ENCODE peak calls at places on chromosome 18, in six cellular contexts. One of them, this sample, is unnamed.

GRCh38 chr18:887716-888115 is 17.0 kb upstream of the ADCYAP1 start:
- DNase-seq in bronchial epithelial cell: peak
- DNase-seq in colonic mucosa: no peak
- DNase-seq in nephron progenitor cell: no peak
- DNase-seq in IMR-90: no peak
- DNase-seq in osteoblast: no peak
- DNase-seq in this sample: no peak

GRCh38 chr18:50678651-50679415 is 118.9 kb downstream of the MAPK4 start:
- DNase-seq in IMR-90: no peak
- DNase-seq in osteoblast: no peak
- DNase-seq in bronchial epithelial cell: no peak
- DNase-seq in nephron progenitor cell: no peak
- DNase-seq in colonic mucosa: no peak
- DNase-seq in this sample: no peak

GRCh38 chr18:41647914-41648313 is 307.1 kb upstream of the PIK3C3 start:
- DNase-seq in nephron progenitor cell: no peak
- DNase-seq in osteoblast: no peak
- DNase-seq in IMR-90: no peak
- DNase-seq in colonic mucosa: no peak
- DNase-seq in bronchial epithelial cell: peak
- DNase-seq in this sample: no peak

GRCh38 chr18:44325903-44326650 is 354.6 kb upstream of the SETBP1 start:
- DNase-seq in osteoblast: peak
- DNase-seq in colonic mucosa: peak
- DNase-seq in IMR-90: peak
- DNase-seq in bronchial epithelial cell: peak
- DNase-seq in nephron progenitor cell: peak
- DNase-seq in this sample: peak

GRCh38 chr18:79608535-79608934 is 71.1 kb upstream of the CTDP1 start:
- DNase-seq in osteoblast: no peak
- DNase-seq in colonic mucosa: no peak
- DNase-seq in nephron progenitor cell: no peak
- DNase-seq in bronchial epithelial cell: no peak
- DNase-seq in IMR-90: no peak
- DNase-seq in this sample: no peak

GRCh38 chr18:49609416-49610284 is 47.8 kb downstream of the LIPG start:
- DNase-seq in bronchial epithelial cell: peak
- DNase-seq in colonic mucosa: peak
- DNase-seq in nephron progenitor cell: no peak
- DNase-seq in osteoblast: peak
- DNase-seq in IMR-90: peak
- DNase-seq in this sample: no peak

GRCh38 chr18:58288922-58289797 is 245.1 kb downstream of the NEDD4L start:
- DNase-seq in colonic mucosa: no peak
- DNase-seq in osteoblast: no peak
- DNase-seq in bronchial epithelial cell: peak
- DNase-seq in nephron progenitor cell: peak
- DNase-seq in IMR-90: peak
- DNase-seq in this sample: peak

GRCh38 chr18:48639772-48640432 is 101.1 kb downstream of the CTIF start:
- DNase-seq in IMR-90: no peak
- DNase-seq in colonic mucosa: no peak
- DNase-seq in osteoblast: peak
- DNase-seq in bronchial epithelial cell: no peak
- DNase-seq in nephron progenitor cell: no peak
- DNase-seq in this sample: no peak

GRCh38 chr18:36127866-36128845 is 984 bp downstream of the SLC39A6 start:
- DNase-seq in osteoblast: peak
- DNase-seq in colonic mucosa: peak
- DNase-seq in bronchial epithelial cell: peak
- DNase-seq in nephron progenitor cell: peak
- DNase-seq in IMR-90: peak
- DNase-seq in this sample: peak

GRCh38 chr18:49041677-49042570 is 91.2 kb upstream of the SMAD7 start:
- DNase-seq in IMR-90: peak
- DNase-seq in osteoblast: peak
- DNase-seq in colonic mucosa: peak
- DNase-seq in nephron progenitor cell: no peak
- DNase-seq in bronchial epithelial cell: peak
- DNase-seq in this sample: peak

GRCh38 chr18:46536215-46536874 is 120.7 kb downstream of the LOXHD1 start:
- DNase-seq in nephron progenitor cell: no peak
- DNase-seq in IMR-90: no peak
- DNase-seq in osteoblast: no peak
- DNase-seq in colonic mucosa: no peak
- DNase-seq in bronchial epithelial cell: peak
- DNase-seq in this sample: peak

GRCh38 chr18:2083691-2084090 is 487.6 kb downstream of the METTL4 start:
- DNase-seq in IMR-90: no peak
- DNase-seq in nephron progenitor cell: no peak
- DNase-seq in osteoblast: no peak
- DNase-seq in bronchial epithelial cell: peak
- DNase-seq in colonic mucosa: no peak
- DNase-seq in this sample: peak

GRCh38 chr18:10474309-10474708 is 19.9 kb downstream of the APCDD1 start:
- DNase-seq in IMR-90: no peak
- DNase-seq in bronchial epithelial cell: no peak
- DNase-seq in osteoblast: no peak
- DNase-seq in colonic mucosa: no peak
- DNase-seq in nephron progenitor cell: no peak
- DNase-seq in this sample: no peak

GRCh38 chr18:63025251-63025710 is 294.3 kb downstream of the BCL2 start:
- DNase-seq in bronchial epithelial cell: peak
- DNase-seq in osteoblast: no peak
- DNase-seq in colonic mucosa: peak
- DNase-seq in nephron progenitor cell: peak
- DNase-seq in IMR-90: no peak
- DNase-seq in this sample: no peak

GRCh38 chr18:31857516-31858106 is 85.3 kb downstream of the TRAPPC8 start:
- DNase-seq in nephron progenitor cell: no peak
- DNase-seq in bronchial epithelial cell: no peak
- DNase-seq in osteoblast: no peak
- DNase-seq in IMR-90: no peak
- DNase-seq in colonic mucosa: no peak
- DNase-seq in this sample: no peak

GRCh38 chr18:69387181-69387580 is 13.5 kb upstream of the DOK6 start:
- DNase-seq in nephron progenitor cell: no peak
- DNase-seq in osteoblast: no peak
- DNase-seq in IMR-90: no peak
- DNase-seq in colonic mucosa: no peak
- DNase-seq in bronchial epithelial cell: no peak
- DNase-seq in this sample: no peak

GRCh38 chr18:45724591-45724990 is 610 bp downstream of the SLC14A1 start:
- DNase-seq in osteoblast: no peak
- DNase-seq in colonic mucosa: no peak
- DNase-seq in bronchial epithelial cell: no peak
- DNase-seq in nephron progenitor cell: no peak
- DNase-seq in IMR-90: no peak
- DNase-seq in this sample: no peak

GRCh38 chr18:74604774-74605173 is 7.1 kb downstream of the ZNF407 start:
- DNase-seq in IMR-90: peak
- DNase-seq in nephron progenitor cell: no peak
- DNase-seq in colonic mucosa: no peak
- DNase-seq in osteoblast: no peak
- DNase-seq in bronchial epithelial cell: no peak
- DNase-seq in this sample: no peak

GRCh38 chr18:3747176-3747973 is 297.4 kb downstream of the TGIF1 start:
- DNase-seq in osteoblast: no peak
- DNase-seq in colonic mucosa: no peak
- DNase-seq in IMR-90: peak
- DNase-seq in nephron progenitor cell: no peak
- DNase-seq in bronchial epithelial cell: peak
- DNase-seq in this sample: peak

GRCh38 chr18:10900435-10900834 is 248.9 kb downstream of the PIEZO2 start:
- DNase-seq in bronchial epithelial cell: no peak
- DNase-seq in IMR-90: no peak
- DNase-seq in colonic mucosa: no peak
- DNase-seq in nephron progenitor cell: no peak
- DNase-seq in osteoblast: no peak
- DNase-seq in this sample: no peak

GRCh38 chr18:49524349-49524748 is 37.3 kb upstream of the C18orf32 start:
- DNase-seq in IMR-90: no peak
- DNase-seq in osteoblast: no peak
- DNase-seq in nephron progenitor cell: no peak
- DNase-seq in colonic mucosa: no peak
- DNase-seq in bronchial epithelial cell: no peak
- DNase-seq in this sample: no peak

DNA sequence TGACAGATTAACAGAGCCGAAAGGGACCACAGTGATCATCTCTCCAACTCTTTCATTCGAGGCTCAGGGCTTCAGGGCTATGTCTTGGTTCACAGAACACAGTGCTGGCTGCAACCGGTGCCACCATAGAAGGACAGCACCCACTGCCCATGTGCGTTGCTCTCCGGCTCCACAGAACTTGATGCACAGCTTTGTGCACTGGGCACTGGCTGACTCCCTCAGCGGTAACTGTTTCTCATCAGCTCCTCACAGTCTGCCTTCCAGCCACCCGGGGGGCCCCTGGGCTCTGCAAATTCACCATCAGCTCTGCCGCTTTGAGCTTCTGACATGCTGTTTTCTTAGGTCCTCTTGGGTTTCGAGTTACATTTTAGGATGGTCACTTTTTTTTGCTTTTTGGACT is 124.3 kb upstream of the RAB12 start:
- DNase-seq in IMR-90: no peak
- DNase-seq in nephron progenitor cell: no peak
- DNase-seq in osteoblast: no peak
- DNase-seq in bronchial epithelial cell: no peak
- DNase-seq in colonic mucosa: no peak
- DNase-seq in this sample: no peak
- TF ChIP-seq CTCF in IMR-90: no peak
- TF ChIP-seq CTCF in nephron progenitor cell: no peak
- TF ChIP-seq CTCF in osteoblast: no peak
- TF ChIP-seq CTCF in bronchial epithelial cell: no peak
- TF ChIP-seq CTCF in colonic mucosa: no peak
- TF ChIP-seq CTCF in this sample: no peak

DNA sequence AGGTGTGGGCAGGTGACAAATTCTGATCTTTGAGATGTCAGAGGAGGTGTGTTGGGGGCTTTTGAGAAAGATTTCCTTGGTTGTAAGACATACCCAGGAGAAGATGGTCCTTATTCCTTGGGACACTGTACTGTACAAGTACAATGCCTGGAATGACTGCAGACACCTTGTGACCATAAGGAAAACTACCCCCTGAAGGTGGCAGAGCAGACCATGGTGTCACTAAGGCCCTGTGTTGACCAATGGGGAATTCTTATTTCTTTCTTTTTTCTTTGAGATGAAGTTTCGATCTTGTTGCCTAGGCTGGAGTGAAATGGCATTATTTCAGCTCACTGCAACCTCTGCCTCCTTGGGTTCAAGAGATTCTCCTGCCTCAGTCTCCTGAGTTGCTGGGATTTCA is 4.4 kb upstream of the ANKRD29 start:
- DNase-seq in osteoblast: no peak
- DNase-seq in nephron progenitor cell: no peak
- DNase-seq in bronchial epithelial cell: no peak
- DNase-seq in IMR-90: no peak
- DNase-seq in colonic mucosa: no peak
- DNase-seq in this sample: no peak
- TF ChIP-seq CTCF in osteoblast: no peak
- TF ChIP-seq CTCF in nephron progenitor cell: no peak
- TF ChIP-seq CTCF in bronchial epithelial cell: no peak
- TF ChIP-seq CTCF in IMR-90: no peak
- TF ChIP-seq CTCF in colonic mucosa: no peak
- TF ChIP-seq CTCF in this sample: no peak

DNA sequence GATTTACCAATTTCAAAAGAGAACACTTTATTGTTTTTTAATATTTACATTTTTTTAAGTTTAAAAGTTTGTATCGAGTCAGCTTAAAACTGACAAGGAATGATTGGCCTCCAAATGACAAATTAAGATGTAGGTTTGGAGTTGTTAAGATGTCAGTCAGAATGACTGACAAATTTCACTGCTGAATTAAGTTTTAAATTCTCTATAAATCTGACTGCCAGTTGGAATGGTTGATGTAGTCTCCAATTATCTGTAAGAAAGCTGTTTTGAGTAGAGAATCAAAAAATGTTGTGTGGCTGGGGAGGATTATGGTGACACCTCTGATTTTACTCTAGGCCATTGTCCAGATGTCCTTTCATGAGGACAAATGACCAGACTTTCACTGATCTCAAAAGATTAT is 165.3 kb upstream of the CDH20 start:
- DNase-seq in colonic mucosa: no peak
- DNase-seq in osteoblast: no peak
- DNase-seq in nephron progenitor cell: no peak
- DNase-seq in bronchial epithelial cell: no peak
- DNase-seq in IMR-90: no peak
- DNase-seq in this sample: no peak
- TF ChIP-seq CTCF in colonic mucosa: no peak
- TF ChIP-seq CTCF in osteoblast: no peak
- TF ChIP-seq CTCF in nephron progenitor cell: no peak
- TF ChIP-seq CTCF in bronchial epithelial cell: no peak
- TF ChIP-seq CTCF in IMR-90: no peak
- TF ChIP-seq CTCF in this sample: no peak

GRCh38 chr18:22703883-22704626 is 229.1 kb upstream of the RBBP8 start:
- DNase-seq in colonic mucosa: peak
- DNase-seq in IMR-90: peak
- DNase-seq in bronchial epithelial cell: peak
- DNase-seq in nephron progenitor cell: peak
- DNase-seq in osteoblast: no peak
- DNase-seq in this sample: peak
- TF ChIP-seq CTCF in colonic mucosa: peak
- TF ChIP-seq CTCF in IMR-90: peak
- TF ChIP-seq CTCF in bronchial epithelial cell: peak
- TF ChIP-seq CTCF in nephron progenitor cell: peak
- TF ChIP-seq CTCF in osteoblast: peak
- TF ChIP-seq CTCF in this sample: peak

GRCh38 chr18:12689256-12689655 is 13.3 kb downstream of the CEP76 start:
- DNase-seq in nephron progenitor cell: no peak
- DNase-seq in colonic mucosa: no peak
- DNase-seq in bronchial epithelial cell: no peak
- DNase-seq in osteoblast: peak
- DNase-seq in IMR-90: no peak
- DNase-seq in this sample: no peak

GRCh38 chr18:12691021-12691420 is 11.5 kb downstream of the CEP76 start:
- DNase-seq in colonic mucosa: no peak
- DNase-seq in osteoblast: peak
- DNase-seq in bronchial epithelial cell: no peak
- DNase-seq in nephron progenitor cell: no peak
- DNase-seq in IMR-90: no peak
- DNase-seq in this sample: no peak

DNA sequence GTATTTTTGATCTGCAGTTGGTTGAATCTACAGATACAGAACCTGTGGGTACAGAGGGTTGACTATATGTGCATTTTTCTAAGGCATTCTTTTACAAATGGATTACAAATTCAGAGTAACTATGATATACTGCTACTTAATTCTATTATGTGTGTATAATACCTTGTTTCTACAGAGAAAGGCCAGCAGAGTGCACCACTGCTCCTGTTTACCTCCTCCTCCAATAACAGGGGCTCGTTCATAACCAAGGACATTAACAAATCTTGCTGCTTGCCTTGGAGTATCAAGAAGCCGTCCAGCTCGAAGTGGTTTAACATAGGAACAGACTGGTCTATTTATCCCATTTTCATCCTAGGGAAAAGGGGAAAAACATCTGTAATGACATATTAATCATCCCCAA is 16.4 kb downstream of the CEP76 start:
- DNase-seq in nephron progenitor cell: no peak
- DNase-seq in IMR-90: peak
- DNase-seq in osteoblast: peak
- DNase-seq in bronchial epithelial cell: peak
- DNase-seq in colonic mucosa: no peak
- DNase-seq in this sample: no peak
- TF ChIP-seq CTCF in nephron progenitor cell: no peak
- TF ChIP-seq CTCF in IMR-90: peak
- TF ChIP-seq CTCF in osteoblast: peak
- TF ChIP-seq CTCF in bronchial epithelial cell: peak
- TF ChIP-seq CTCF in colonic mucosa: no peak
- TF ChIP-seq CTCF in this sample: no peak

This sample was measured in Calu3.